ENCODE peak calls at places on chromosomes 11 and 22, in ten cellular contexts. One of them, this sample, is unnamed.

GRCh38 chr11:45771942-45772522 is 32.9 kb upstream of the SLC35C1 start:
- DNase-seq in A549: peak
- DNase-seq in cardiac fibroblast: peak
- DNase-seq in IMR-90: peak
- DNase-seq in keratinocyte: no peak
- DNase-seq in fibroblast of the aortic adventitia: peak
- DNase-seq in tibial nerve: peak
- DNase-seq in dorsolateral prefrontal cortex: peak
- DNase-seq in PC-9: peak
- DNase-seq in pancreas: peak
- DNase-seq in this sample: peak

GRCh38 chr11:131924446-131925240 is 554.2 kb downstream of the NTM start:
- DNase-seq in keratinocyte: no peak
- DNase-seq in dorsolateral prefrontal cortex: no peak
- DNase-seq in cardiac fibroblast: peak
- DNase-seq in fibroblast of the aortic adventitia: peak
- DNase-seq in PC-9: no peak
- DNase-seq in A549: no peak
- DNase-seq in IMR-90: peak
- DNase-seq in tibial nerve: no peak
- DNase-seq in pancreas: peak
- DNase-seq in this sample: no peak

GRCh38 chr11:60945295-60945667 is 6.7 kb downstream of the SLC15A3 start:
- DNase-seq in A549: no peak
- DNase-seq in tibial nerve: no peak
- DNase-seq in fibroblast of the aortic adventitia: no peak
- DNase-seq in dorsolateral prefrontal cortex: no peak
- DNase-seq in pancreas: no peak
- DNase-seq in cardiac fibroblast: no peak
- DNase-seq in keratinocyte: no peak
- DNase-seq in IMR-90: no peak
- DNase-seq in PC-9: no peak
- DNase-seq in this sample: no peak

GRCh38 chr11:118156531-118157185 is 4.0 kb upstream of the SCN4B start:
- DNase-seq in PC-9: no peak
- DNase-seq in pancreas: no peak
- DNase-seq in tibial nerve: no peak
- DNase-seq in dorsolateral prefrontal cortex: no peak
- DNase-seq in keratinocyte: no peak
- DNase-seq in A549: no peak
- DNase-seq in cardiac fibroblast: no peak
- DNase-seq in IMR-90: no peak
- DNase-seq in fibroblast of the aortic adventitia: no peak
- DNase-seq in this sample: no peak

GRCh38 chr11:34996958-34997357 is 80.5 kb downstream of the PDHX start:
- DNase-seq in tibial nerve: no peak
- DNase-seq in A549: no peak
- DNase-seq in IMR-90: no peak
- DNase-seq in dorsolateral prefrontal cortex: no peak
- DNase-seq in cardiac fibroblast: no peak
- DNase-seq in fibroblast of the aortic adventitia: no peak
- DNase-seq in PC-9: no peak
- DNase-seq in keratinocyte: no peak
- DNase-seq in pancreas: no peak
- DNase-seq in this sample: no peak

GRCh38 chr11:68342459-68343158 is 30.2 kb downstream of the LRP5 start:
- DNase-seq in dorsolateral prefrontal cortex: no peak
- DNase-seq in A549: no peak
- DNase-seq in tibial nerve: no peak
- DNase-seq in IMR-90: no peak
- DNase-seq in keratinocyte: no peak
- DNase-seq in fibroblast of the aortic adventitia: no peak
- DNase-seq in pancreas: no peak
- DNase-seq in cardiac fibroblast: no peak
- DNase-seq in PC-9: peak
- DNase-seq in this sample: no peak

GRCh38 chr22:21760640-21761039 is 25.0 kb upstream of the YPEL1 start:
- DNase-seq in fibroblast of the aortic adventitia: peak
- DNase-seq in PC-9: no peak
- DNase-seq in pancreas: no peak
- DNase-seq in dorsolateral prefrontal cortex: no peak
- DNase-seq in IMR-90: peak
- DNase-seq in A549: no peak
- DNase-seq in keratinocyte: no peak
- DNase-seq in cardiac fibroblast: peak
- DNase-seq in tibial nerve: no peak
- DNase-seq in this sample: no peak

GRCh38 chr11:13924801-13925327 is 37.7 kb upstream of the SPON1 start:
- DNase-seq in tibial nerve: no peak
- DNase-seq in IMR-90: no peak
- DNase-seq in keratinocyte: no peak
- DNase-seq in cardiac fibroblast: peak
- DNase-seq in pancreas: no peak
- DNase-seq in fibroblast of the aortic adventitia: no peak
- DNase-seq in dorsolateral prefrontal cortex: no peak
- DNase-seq in A549: no peak
- DNase-seq in PC-9: no peak
- DNase-seq in this sample: peak

GRCh38 chr11:94283678-94284077 is 20.7 kb upstream of the IZUMO1R start:
- DNase-seq in A549: no peak
- DNase-seq in cardiac fibroblast: no peak
- DNase-seq in pancreas: no peak
- DNase-seq in tibial nerve: no peak
- DNase-seq in fibroblast of the aortic adventitia: peak
- DNase-seq in dorsolateral prefrontal cortex: no peak
- DNase-seq in keratinocyte: no peak
- DNase-seq in PC-9: no peak
- DNase-seq in IMR-90: no peak
- DNase-seq in this sample: no peak

GRCh38 chr22:32781695-32782094 is 19.8 kb upstream of the TIMP3 start:
- DNase-seq in keratinocyte: no peak
- DNase-seq in PC-9: no peak
- DNase-seq in pancreas: no peak
- DNase-seq in cardiac fibroblast: no peak
- DNase-seq in IMR-90: peak
- DNase-seq in dorsolateral prefrontal cortex: no peak
- DNase-seq in A549: no peak
- DNase-seq in fibroblast of the aortic adventitia: peak
- DNase-seq in tibial nerve: no peak
- DNase-seq in this sample: no peak

GRCh38 chr11:65791719-65792213 is 4.9 kb downstream of the OVOL1 start:
- DNase-seq in IMR-90: no peak
- DNase-seq in cardiac fibroblast: no peak
- DNase-seq in A549: no peak
- DNase-seq in PC-9: peak
- DNase-seq in keratinocyte: no peak
- DNase-seq in tibial nerve: no peak
- DNase-seq in dorsolateral prefrontal cortex: no peak
- DNase-seq in fibroblast of the aortic adventitia: no peak
- DNase-seq in pancreas: no peak
- DNase-seq in this sample: peak

GRCh38 chr22:46810856-46811786 is 48.7 kb downstream of the TBC1D22A start:
- DNase-seq in PC-9: no peak
- DNase-seq in cardiac fibroblast: no peak
- DNase-seq in fibroblast of the aortic adventitia: no peak
- DNase-seq in dorsolateral prefrontal cortex: no peak
- DNase-seq in A549: no peak
- DNase-seq in tibial nerve: no peak
- DNase-seq in keratinocyte: no peak
- DNase-seq in pancreas: no peak
- DNase-seq in IMR-90: no peak
- DNase-seq in this sample: peak

GRCh38 chr22:25930710-25931353 is 188.8 kb downstream of the MYO18B start:
- DNase-seq in A549: no peak
- DNase-seq in tibial nerve: no peak
- DNase-seq in keratinocyte: no peak
- DNase-seq in dorsolateral prefrontal cortex: no peak
- DNase-seq in PC-9: no peak
- DNase-seq in cardiac fibroblast: no peak
- DNase-seq in fibroblast of the aortic adventitia: no peak
- DNase-seq in pancreas: no peak
- DNase-seq in IMR-90: no peak
- DNase-seq in this sample: peak

DNA sequence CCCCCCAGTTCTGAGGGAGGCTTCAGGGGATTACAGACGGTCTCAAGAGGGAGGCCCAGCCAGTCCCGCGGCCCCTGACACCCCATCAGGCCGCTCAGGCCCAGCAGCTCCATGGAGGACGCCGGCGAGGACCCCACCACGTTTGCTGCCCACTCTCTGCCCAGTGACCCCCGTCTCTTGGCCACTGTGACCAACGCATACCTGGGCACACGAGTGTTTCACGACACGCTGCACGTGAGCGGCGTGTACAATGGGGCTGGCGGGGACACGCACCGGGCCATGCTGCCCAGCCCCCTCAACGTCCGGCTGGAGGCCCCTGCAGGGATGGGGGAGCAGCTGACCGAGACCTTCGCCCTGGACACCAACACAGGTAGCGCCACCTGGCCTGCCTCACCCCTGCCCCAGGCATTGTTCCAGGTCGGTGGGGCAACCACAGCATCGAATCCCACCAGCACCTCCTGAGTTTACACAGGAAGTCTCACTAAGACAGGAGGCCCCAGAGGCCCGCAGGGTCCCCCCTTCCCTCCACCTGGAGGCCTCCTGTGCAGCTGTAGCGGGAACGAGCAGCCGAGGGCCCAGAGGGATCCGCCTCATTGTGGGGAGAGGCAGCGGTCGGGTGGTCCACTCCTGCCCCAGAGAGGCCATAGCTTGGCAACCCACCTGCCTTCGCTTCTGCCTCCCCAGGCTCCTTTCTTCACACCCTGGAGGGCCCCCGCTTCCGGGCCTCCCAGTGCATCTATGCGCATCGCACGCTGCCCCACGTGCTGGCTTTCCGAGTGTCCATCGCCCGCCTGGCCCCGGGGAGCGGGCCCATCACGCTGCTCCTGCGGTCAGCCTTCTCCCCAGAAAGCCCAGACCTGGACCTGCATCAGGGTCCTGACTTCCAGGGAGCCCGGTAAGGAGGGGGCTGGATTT is 1.0 kb downstream of the PGGHG start:
- DNase-seq in A549: no peak
- DNase-seq in dorsolateral prefrontal cortex: no peak
- DNase-seq in keratinocyte: no peak
- DNase-seq in fibroblast of the aortic adventitia: no peak
- DNase-seq in pancreas: peak
- DNase-seq in cardiac fibroblast: no peak
- DNase-seq in IMR-90: no peak
- DNase-seq in tibial nerve: no peak
- DNase-seq in PC-9: no peak
- DNase-seq in this sample: peak
- H3K4me3 ChIP-seq in A549: peak
- H3K4me3 ChIP-seq in dorsolateral prefrontal cortex: no peak
- H3K4me3 ChIP-seq in keratinocyte: no peak
- H3K4me3 ChIP-seq in fibroblast of the aortic adventitia: peak
- H3K4me3 ChIP-seq in pancreas: peak
- H3K4me3 ChIP-seq in cardiac fibroblast: peak
- H3K4me3 ChIP-seq in IMR-90: peak
- H3K4me3 ChIP-seq in tibial nerve: peak
- H3K4me3 ChIP-seq in PC-9: peak
- H3K4me3 ChIP-seq in this sample: no peak

DNA sequence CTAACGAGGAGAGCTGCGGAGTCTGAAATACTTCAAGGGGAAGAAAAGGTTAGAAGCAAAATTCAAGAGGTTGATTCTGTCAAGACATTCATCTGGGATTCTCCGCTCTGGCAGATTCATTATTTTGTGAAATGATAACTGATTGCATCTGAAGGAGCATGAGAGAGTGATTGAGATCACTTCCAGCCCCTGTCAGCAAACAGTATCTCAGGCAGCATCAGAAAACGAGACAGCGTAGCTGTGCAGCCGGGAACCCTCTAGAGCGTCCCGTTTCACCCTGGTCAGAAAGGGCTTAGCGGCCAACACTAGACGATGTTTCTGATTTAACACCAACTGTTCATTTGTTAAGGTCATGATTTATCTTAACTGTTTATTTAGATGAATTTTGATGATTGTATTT is 279.4 kb upstream of the B3GAT1 start:
- DNase-seq in PC-9: no peak
- DNase-seq in cardiac fibroblast: no peak
- DNase-seq in IMR-90: no peak
- DNase-seq in keratinocyte: no peak
- DNase-seq in tibial nerve: no peak
- DNase-seq in fibroblast of the aortic adventitia: no peak
- DNase-seq in A549: no peak
- DNase-seq in pancreas: no peak
- DNase-seq in dorsolateral prefrontal cortex: no peak
- DNase-seq in this sample: peak
- TF ChIP-seq CTCF in PC-9: no peak
- TF ChIP-seq CTCF in cardiac fibroblast: no peak
- TF ChIP-seq CTCF in IMR-90: no peak
- TF ChIP-seq CTCF in keratinocyte: no peak
- TF ChIP-seq CTCF in tibial nerve: no peak
- TF ChIP-seq CTCF in fibroblast of the aortic adventitia: no peak
- TF ChIP-seq CTCF in A549: no peak
- TF ChIP-seq CTCF in pancreas: no peak
- TF ChIP-seq CTCF in dorsolateral prefrontal cortex: no peak
- TF ChIP-seq CTCF in this sample: no peak

DNA sequence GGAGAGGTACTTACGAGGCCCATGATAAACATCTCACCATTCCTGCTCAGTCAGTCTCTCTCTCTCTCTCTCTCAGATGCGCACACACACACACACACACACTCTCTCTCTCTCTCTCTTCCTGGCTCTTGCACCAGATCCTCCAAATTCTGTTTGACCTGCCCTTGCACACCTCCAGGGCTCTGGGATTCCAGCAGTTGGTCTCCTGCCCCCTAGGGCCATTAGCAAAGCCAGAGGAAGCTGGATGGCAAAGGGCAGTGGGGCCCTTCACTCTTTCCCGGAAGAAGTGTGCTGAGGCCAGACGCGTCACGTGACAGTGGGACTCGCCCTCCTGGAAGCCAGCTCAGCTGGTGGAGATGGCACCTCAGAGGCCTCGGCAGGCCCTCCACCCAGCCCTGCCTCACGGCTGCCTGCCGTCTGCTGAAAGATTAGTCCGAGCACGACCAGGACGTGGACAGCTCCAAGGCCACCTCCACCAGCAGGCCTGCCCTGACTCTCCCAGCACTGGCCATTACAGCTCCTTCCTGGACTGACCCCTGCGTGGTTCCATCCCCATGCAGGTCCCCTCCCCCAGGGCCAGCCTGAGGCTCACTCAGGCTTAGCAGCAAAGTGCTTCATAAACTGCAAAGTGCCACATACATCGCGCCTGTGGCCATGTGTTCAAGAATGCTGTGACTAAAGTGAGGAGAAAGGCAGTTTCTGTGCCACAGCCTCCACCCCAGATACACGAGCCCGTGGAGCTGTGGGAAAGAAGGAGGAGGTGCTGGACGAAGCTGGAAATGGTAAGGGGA is 3.7 kb downstream of the PDGFB start:
- DNase-seq in A549: peak
- DNase-seq in tibial nerve: no peak
- DNase-seq in PC-9: peak
- DNase-seq in fibroblast of the aortic adventitia: no peak
- DNase-seq in IMR-90: no peak
- DNase-seq in pancreas: peak
- DNase-seq in dorsolateral prefrontal cortex: no peak
- DNase-seq in keratinocyte: no peak
- DNase-seq in cardiac fibroblast: peak
- DNase-seq in this sample: peak
- H3K4me3 ChIP-seq in A549: no peak
- H3K4me3 ChIP-seq in tibial nerve: peak
- H3K4me3 ChIP-seq in PC-9: peak
- H3K4me3 ChIP-seq in fibroblast of the aortic adventitia: no peak
- H3K4me3 ChIP-seq in IMR-90: no peak
- H3K4me3 ChIP-seq in pancreas: peak
- H3K4me3 ChIP-seq in dorsolateral prefrontal cortex: no peak
- H3K4me3 ChIP-seq in keratinocyte: no peak
- H3K4me3 ChIP-seq in cardiac fibroblast: peak
- H3K4me3 ChIP-seq in this sample: peak

GRCh38 chr11:106329273-106330018 is 252.0 kb downstream of the AASDHPPT start:
- DNase-seq in PC-9: no peak
- DNase-seq in dorsolateral prefrontal cortex: no peak
- DNase-seq in IMR-90: no peak
- DNase-seq in tibial nerve: no peak
- DNase-seq in pancreas: no peak
- DNase-seq in A549: no peak
- DNase-seq in keratinocyte: no peak
- DNase-seq in fibroblast of the aortic adventitia: peak
- DNase-seq in cardiac fibroblast: no peak
- DNase-seq in this sample: no peak
- TF ChIP-seq CTCF in PC-9: no peak
- TF ChIP-seq CTCF in dorsolateral prefrontal cortex: no peak
- TF ChIP-seq CTCF in IMR-90: no peak
- TF ChIP-seq CTCF in tibial nerve: no peak
- TF ChIP-seq CTCF in pancreas: no peak
- TF ChIP-seq CTCF in A549: no peak
- TF ChIP-seq CTCF in keratinocyte: no peak
- TF ChIP-seq CTCF in fibroblast of the aortic adventitia: peak
- TF ChIP-seq CTCF in cardiac fibroblast: no peak
- TF ChIP-seq CTCF in this sample: no peak

This sample was measured in lower leg skin.